ENCODE peak calls at places on chromosome 7, in ten cellular contexts. B, W, A, Q, I, J, G, K, C and O are unnamed samples.

GRCh38 chr7:91836065-91836368 is 44.5 kb downstream of the MTERF1 start:
- DNase-seq in B (no peak), W (no peak), A (no peak), Q (no peak), I (no peak), J (no peak), G (peak; percentile 34), K (no peak), C (no peak), O (peak; percentile 4)

GRCh38 chr7:46568420-46569116 is 647.5 kb upstream of the IGFBP3 start:
- DNase-seq in B (no peak), W (no peak), A (no peak), Q (no peak), I (no peak), J (no peak), G (no peak), K (no peak), C (no peak), O (no peak)

GRCh38 chr7:134643131-134643530 is 3.5 kb upstream of the BPGM start:
- DNase-seq in B (no peak), W (no peak), A (no peak), Q (no peak), I (no peak), J (no peak), G (no peak), K (no peak), C (no peak), O (no peak)

GRCh38 chr7:84108787-84109186 is 85.8 kb downstream of the SEMA3A start:
- DNase-seq in B (no peak), W (no peak), A (no peak), Q (no peak), I (no peak), J (no peak), G (no peak), K (no peak), C (no peak), O (no peak)

GRCh38 chr7:80145780-80146422 is 11.3 kb downstream of the GNAI1 start:
- DNase-seq in B (no peak), W (no peak), A (no peak), Q (no peak), I (no peak), J (peak; percentile 79), G (peak; percentile 79), K (peak; percentile 78), C (no peak), O (peak; percentile 87)

GRCh38 chr7:135584362-135585353 is 26.9 kb downstream of the NUP205 start:
- DNase-seq in B (no peak), W (no peak), A (no peak), Q (no peak), I (no peak), J (no peak), G (peak; percentile 53), K (no peak), C (no peak), O (peak; percentile 58)

GRCh38 chr7:141356096-141356495 is 195.1 kb upstream of the AGK start:
- DNase-seq in B (no peak), W (no peak), A (no peak), Q (no peak), I (no peak), J (no peak), G (no peak), K (no peak), C (no peak), O (peak; percentile 13)

GRCh38 chr7:105309235-105310156 is 79.2 kb downstream of the SRPK2 start:
- DNase-seq in B (no peak), W (no peak), A (no peak), Q (no peak), I (no peak), J (peak; percentile 59), G (no peak), K (no peak), C (no peak), O (no peak)

GRCh38 chr7:28267012-28267411 is 86.4 kb upstream of the JAZF1 start:
- DNase-seq in B (no peak), W (no peak), A (no peak), Q (no peak), I (no peak), J (no peak), G (no peak), K (no peak), C (no peak), O (no peak)

GRCh38 chr7:71535616-71536015 is 403.7 kb downstream of the GALNT17 start:
- DNase-seq in B (no peak), W (no peak), A (no peak), Q (no peak), I (no peak), J (no peak), G (no peak), K (no peak), C (no peak), O (no peak)